ENCODE peak calls at places on chromosomes 4 and X, in five cellular contexts. X is RWPE1, I is putamen, O is type B pancreatic cell, L is tibial artery. Y is an unnamed sample.

GRCh38 chr4:163157157-163157556 is 9.5 kb downstream of the NAF1 start:
- DNase-seq in X (peak; percentile 36), I (no peak), O (no peak), L (no peak), Y (no peak)

GRCh38 chr4:111678908-111679307 is 466.3 kb upstream of the FAM241A start:
- DNase-seq in X (no peak), I (no peak), O (no peak), L (no peak), Y (no peak)

GRCh38 chrX:136168929-136169735 is 21.8 kb downstream of the FHL1 start:
- DNase-seq in X (peak; percentile 30), I (no peak), O (no peak), L (peak; percentile 76), Y (peak; percentile 49)

GRCh38 chrX:47179221-47179927 is 14.3 kb upstream of the UBA1 start:
- DNase-seq in X (no peak), I (peak; percentile 50), O (no peak), L (peak; percentile 80), Y (no peak)

GRCh38 chr4:109424093-109424818 is 9.4 kb upstream of the SEC24B start:
- DNase-seq in X (no peak), I (no peak), O (no peak), L (no peak), Y (peak; percentile 34)

GRCh38 chr4:3519468-3520264 is 12.6 kb downstream of the LRPAP1 start:
- DNase-seq in X (no peak), I (no peak), O (no peak), L (peak; percentile 64), Y (no peak)

GRCh38 chr4:110022457-110022856 is 109.8 kb downstream of the EGF start:
- DNase-seq in X (no peak), I (no peak), O (no peak), L (no peak), Y (no peak)

GRCh38 chr4:168293386-168293975 is 25.1 kb downstream of the DDX60 start:
- DNase-seq in X (no peak), I (no peak), O (no peak), L (no peak), Y (no peak)

GRCh38 chr4:65600656-65601055 is 69.6 kb downstream of the EPHA5 start:
- DNase-seq in X (no peak), I (no peak), O (no peak), L (no peak), Y (no peak)

GRCh38 chr4:541271-541670 is 34.8 kb downstream of the TMEM271 start:
- DNase-seq in X (no peak), I (no peak), O (peak; percentile 24), L (peak; percentile 9), Y (no peak)

GRCh38 chrX:153560000-153560399 is 38.9 kb downstream of the CCNQ start:
- DNase-seq in X (no peak), I (no peak), O (no peak), L (no peak), Y (no peak)

GRCh38 chr4:15003891-15004700 is 1.8 kb downstream of the CPEB2 start:
- DNase-seq in X (peak; percentile 3), I (no peak), O (peak; percentile 69), L (peak; percentile 75), Y (no peak)

GRCh38 chr4:102694791-102695190 is 66.0 kb downstream of the MANBA start:
- DNase-seq in X (no peak), I (no peak), O (no peak), L (no peak), Y (peak; percentile 66)

GRCh38 chr4:13700196-13701140 is 72.9 kb upstream of the BOD1L1 start:
- DNase-seq in X (no peak), I (no peak), O (no peak), L (no peak), Y (peak; percentile 84)

Y was measured in HT1080.